ENCODE peak calls at places on chromosomes 4 and X, in six cellular contexts. One of them, this sample, is unnamed.

GRCh38 chr4:114399085-114399484 is 199.5 kb upstream of the UGT8 start:
- DNase-seq in spleen: no peak
- DNase-seq in B cell: no peak
- DNase-seq in tibial artery: no peak
- DNase-seq in heart left ventricle: no peak
- DNase-seq in dorsolateral prefrontal cortex: no peak
- DNase-seq in this sample: no peak

GRCh38 chrX:119667111-119667928 is 25.6 kb downstream of the SEPTIN6 start:
- DNase-seq in spleen: peak
- DNase-seq in B cell: no peak
- DNase-seq in tibial artery: no peak
- DNase-seq in heart left ventricle: no peak
- DNase-seq in dorsolateral prefrontal cortex: no peak
- DNase-seq in this sample: no peak

GRCh38 chrX:25544641-25545040 is 528.9 kb upstream of the ARX start:
- DNase-seq in spleen: no peak
- DNase-seq in B cell: no peak
- DNase-seq in tibial artery: no peak
- DNase-seq in heart left ventricle: no peak
- DNase-seq in dorsolateral prefrontal cortex: no peak
- DNase-seq in this sample: no peak

GRCh38 chrX:100928660-100929613 is at the start of gene XKRX:
- DNase-seq in spleen: peak
- DNase-seq in B cell: peak
- DNase-seq in tibial artery: peak
- DNase-seq in heart left ventricle: no peak
- DNase-seq in dorsolateral prefrontal cortex: no peak
- DNase-seq in this sample: peak

GRCh38 chr4:41692717-41693345 is 55.7 kb downstream of the PHOX2B start:
- DNase-seq in spleen: no peak
- DNase-seq in B cell: peak
- DNase-seq in tibial artery: no peak
- DNase-seq in heart left ventricle: peak
- DNase-seq in dorsolateral prefrontal cortex: no peak
- DNase-seq in this sample: peak

GRCh38 chr4:6293661-6294060 is 24.0 kb downstream of the WFS1 start:
- DNase-seq in spleen: no peak
- DNase-seq in B cell: no peak
- DNase-seq in tibial artery: no peak
- DNase-seq in heart left ventricle: no peak
- DNase-seq in dorsolateral prefrontal cortex: no peak
- DNase-seq in this sample: no peak

GRCh38 chr4:142267101-142267500 is 579.0 kb downstream of the INPP4B start:
- DNase-seq in spleen: no peak
- DNase-seq in B cell: no peak
- DNase-seq in tibial artery: no peak
- DNase-seq in heart left ventricle: no peak
- DNase-seq in dorsolateral prefrontal cortex: no peak
- DNase-seq in this sample: no peak

GRCh38 chr4:125043453-125043852 is 271.3 kb upstream of the FAT4 start:
- DNase-seq in spleen: no peak
- DNase-seq in B cell: no peak
- DNase-seq in tibial artery: no peak
- DNase-seq in heart left ventricle: no peak
- DNase-seq in dorsolateral prefrontal cortex: no peak
- DNase-seq in this sample: no peak

GRCh38 chr4:182604953-182605352 is 312.2 kb downstream of the DCTD start:
- DNase-seq in spleen: no peak
- DNase-seq in B cell: no peak
- DNase-seq in tibial artery: no peak
- DNase-seq in heart left ventricle: no peak
- DNase-seq in dorsolateral prefrontal cortex: no peak
- DNase-seq in this sample: no peak

GRCh38 chr4:53313510-53313909 is 52.4 kb downstream of the SCFD2 start:
- DNase-seq in spleen: no peak
- DNase-seq in B cell: no peak
- DNase-seq in tibial artery: no peak
- DNase-seq in heart left ventricle: no peak
- DNase-seq in dorsolateral prefrontal cortex: no peak
- DNase-seq in this sample: no peak

GRCh38 chr4:100098011-100098545 is 92.2 kb downstream of the DDIT4L start:
- DNase-seq in spleen: no peak
- DNase-seq in B cell: no peak
- DNase-seq in tibial artery: no peak
- DNase-seq in heart left ventricle: no peak
- DNase-seq in dorsolateral prefrontal cortex: no peak
- DNase-seq in this sample: no peak

GRCh38 chrX:129932792-129933321 is 26.9 kb downstream of the UTP14A start:
- DNase-seq in spleen: peak
- DNase-seq in B cell: no peak
- DNase-seq in tibial artery: no peak
- DNase-seq in heart left ventricle: peak
- DNase-seq in dorsolateral prefrontal cortex: no peak
- DNase-seq in this sample: no peak

GRCh38 chr4:34198966-34199365 is 2045.3 kb downstream of the ARAP2 start:
- DNase-seq in spleen: no peak
- DNase-seq in B cell: no peak
- DNase-seq in tibial artery: no peak
- DNase-seq in heart left ventricle: no peak
- DNase-seq in dorsolateral prefrontal cortex: no peak
- DNase-seq in this sample: no peak

GRCh38 chr4:8200302-8200975 is 1.3 kb downstream of the SH3TC1 start:
- DNase-seq in spleen: no peak
- DNase-seq in B cell: peak
- DNase-seq in tibial artery: peak
- DNase-seq in heart left ventricle: peak
- DNase-seq in dorsolateral prefrontal cortex: no peak
- DNase-seq in this sample: peak

GRCh38 chr4:87053802-87054767 is 119.3 kb downstream of the AFF1 start:
- DNase-seq in spleen: no peak
- DNase-seq in B cell: no peak
- DNase-seq in tibial artery: no peak
- DNase-seq in heart left ventricle: no peak
- DNase-seq in dorsolateral prefrontal cortex: no peak
- DNase-seq in this sample: no peak

GRCh38 chr4:81512945-81513584 is 41.4 kb upstream of the RASGEF1B start:
- DNase-seq in spleen: peak
- DNase-seq in B cell: peak
- DNase-seq in tibial artery: no peak
- DNase-seq in heart left ventricle: no peak
- DNase-seq in dorsolateral prefrontal cortex: no peak
- DNase-seq in this sample: no peak

GRCh38 chr4:39565925-39566630 is 38.8 kb upstream of the UGDH start:
- DNase-seq in spleen: no peak
- DNase-seq in B cell: no peak
- DNase-seq in tibial artery: no peak
- DNase-seq in heart left ventricle: no peak
- DNase-seq in dorsolateral prefrontal cortex: no peak
- DNase-seq in this sample: no peak

GRCh38 chr4:105061136-105061696 is 85.5 kb upstream of the TET2 start:
- DNase-seq in spleen: no peak
- DNase-seq in B cell: no peak
- DNase-seq in tibial artery: no peak
- DNase-seq in heart left ventricle: no peak
- DNase-seq in dorsolateral prefrontal cortex: no peak
- DNase-seq in this sample: peak

GRCh38 chr4:9781343-9782135 is at the start of gene DRD5:
- DNase-seq in spleen: no peak
- DNase-seq in B cell: no peak
- DNase-seq in tibial artery: no peak
- DNase-seq in heart left ventricle: no peak
- DNase-seq in dorsolateral prefrontal cortex: no peak
- DNase-seq in this sample: no peak

GRCh38 chr4:172927096-172927495 is 241.5 kb upstream of the GALNT7 start:
- DNase-seq in spleen: no peak
- DNase-seq in B cell: no peak
- DNase-seq in tibial artery: no peak
- DNase-seq in heart left ventricle: no peak
- DNase-seq in dorsolateral prefrontal cortex: no peak
- DNase-seq in this sample: no peak

GRCh38 chr4:42150653-42151567 is 1.5 kb downstream of the BEND4 start:
- DNase-seq in spleen: peak
- DNase-seq in B cell: peak
- DNase-seq in tibial artery: no peak
- DNase-seq in heart left ventricle: peak
- DNase-seq in dorsolateral prefrontal cortex: no peak
- DNase-seq in this sample: peak

GRCh38 chr4:188986271-188986689 is 847.0 kb downstream of the TRIML1 start:
- DNase-seq in spleen: no peak
- DNase-seq in B cell: no peak
- DNase-seq in tibial artery: no peak
- DNase-seq in heart left ventricle: no peak
- DNase-seq in dorsolateral prefrontal cortex: no peak
- DNase-seq in this sample: no peak

GRCh38 chr4:7764466-7764865 is 175.2 kb downstream of the AFAP1 start:
- DNase-seq in spleen: peak
- DNase-seq in B cell: no peak
- DNase-seq in tibial artery: no peak
- DNase-seq in heart left ventricle: no peak
- DNase-seq in dorsolateral prefrontal cortex: peak
- DNase-seq in this sample: no peak

GRCh38 chrX:68045008-68045577 is 388.2 kb downstream of the OPHN1 start:
- DNase-seq in spleen: no peak
- DNase-seq in B cell: no peak
- DNase-seq in tibial artery: no peak
- DNase-seq in heart left ventricle: no peak
- DNase-seq in dorsolateral prefrontal cortex: no peak
- DNase-seq in this sample: no peak

GRCh38 chr4:31343058-31343457 is 622.9 kb downstream of the PCDH7 start:
- DNase-seq in spleen: no peak
- DNase-seq in B cell: no peak
- DNase-seq in tibial artery: no peak
- DNase-seq in heart left ventricle: no peak
- DNase-seq in dorsolateral prefrontal cortex: no peak
- DNase-seq in this sample: no peak

GRCh38 chr4:7680731-7681130 is 246.0 kb upstream of the PSAPL1 start:
- DNase-seq in spleen: no peak
- DNase-seq in B cell: no peak
- DNase-seq in tibial artery: no peak
- DNase-seq in heart left ventricle: no peak
- DNase-seq in dorsolateral prefrontal cortex: no peak
- DNase-seq in this sample: no peak

GRCh38 chr4:138078751-138079150 is 163.4 kb downstream of the SLC7A11 start:
- DNase-seq in spleen: no peak
- DNase-seq in B cell: no peak
- DNase-seq in tibial artery: no peak
- DNase-seq in heart left ventricle: no peak
- DNase-seq in dorsolateral prefrontal cortex: no peak
- DNase-seq in this sample: no peak

GRCh38 chrX:45329217-45329616 is 128.5 kb upstream of the DIPK2B start:
- DNase-seq in spleen: no peak
- DNase-seq in B cell: no peak
- DNase-seq in tibial artery: no peak
- DNase-seq in heart left ventricle: no peak
- DNase-seq in dorsolateral prefrontal cortex: no peak
- DNase-seq in this sample: no peak

GRCh38 chr4:24089831-24090531 is 200.1 kb upstream of the PPARGC1A start:
- DNase-seq in spleen: no peak
- DNase-seq in B cell: no peak
- DNase-seq in tibial artery: no peak
- DNase-seq in heart left ventricle: no peak
- DNase-seq in dorsolateral prefrontal cortex: no peak
- DNase-seq in this sample: no peak

GRCh38 chr4:164514765-164515164 is 239.2 kb upstream of the SMIM31 start:
- DNase-seq in spleen: no peak
- DNase-seq in B cell: no peak
- DNase-seq in tibial artery: no peak
- DNase-seq in heart left ventricle: no peak
- DNase-seq in dorsolateral prefrontal cortex: no peak
- DNase-seq in this sample: no peak

DNA sequence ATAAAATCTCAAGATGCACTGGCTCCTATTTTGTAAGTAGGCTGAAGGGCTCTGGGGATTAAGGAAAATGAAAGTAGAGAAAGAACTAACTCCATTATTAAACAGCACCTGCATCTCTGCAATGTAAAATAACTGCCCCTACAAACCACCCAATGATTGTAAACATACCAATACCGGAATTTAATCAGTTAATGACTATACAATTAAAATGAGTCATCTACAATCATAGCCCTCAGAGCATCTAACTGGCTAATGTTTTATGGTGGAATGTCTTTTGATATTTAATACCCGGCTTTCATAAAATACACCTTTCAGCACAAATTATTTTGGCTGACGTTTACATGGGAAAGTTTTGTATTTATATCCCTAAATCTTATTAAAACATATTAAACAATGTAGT is 142.3 kb downstream of the PAPSS1 start:
- DNase-seq in spleen: no peak
- DNase-seq in B cell: no peak
- DNase-seq in tibial artery: no peak
- DNase-seq in heart left ventricle: no peak
- DNase-seq in dorsolateral prefrontal cortex: no peak
- DNase-seq in this sample: no peak
- TF ChIP-seq CTCF in spleen: no peak
- TF ChIP-seq CTCF in B cell: no peak
- TF ChIP-seq CTCF in tibial artery: no peak
- TF ChIP-seq CTCF in heart left ventricle: no peak
- TF ChIP-seq CTCF in dorsolateral prefrontal cortex: no peak
- TF ChIP-seq CTCF in this sample: no peak

GRCh38 chrX:153768311-153769157 is 4.5 kb downstream of the PLXNB3 start:
- DNase-seq in spleen: peak
- DNase-seq in B cell: peak
- DNase-seq in tibial artery: no peak
- DNase-seq in heart left ventricle: no peak
- DNase-seq in dorsolateral prefrontal cortex: peak
- DNase-seq in this sample: peak
- TF ChIP-seq CTCF in spleen: no peak
- TF ChIP-seq CTCF in B cell: no peak
- TF ChIP-seq CTCF in tibial artery: no peak
- TF ChIP-seq CTCF in heart left ventricle: no peak
- TF ChIP-seq CTCF in dorsolateral prefrontal cortex: no peak
- TF ChIP-seq CTCF in this sample: no peak

DNA sequence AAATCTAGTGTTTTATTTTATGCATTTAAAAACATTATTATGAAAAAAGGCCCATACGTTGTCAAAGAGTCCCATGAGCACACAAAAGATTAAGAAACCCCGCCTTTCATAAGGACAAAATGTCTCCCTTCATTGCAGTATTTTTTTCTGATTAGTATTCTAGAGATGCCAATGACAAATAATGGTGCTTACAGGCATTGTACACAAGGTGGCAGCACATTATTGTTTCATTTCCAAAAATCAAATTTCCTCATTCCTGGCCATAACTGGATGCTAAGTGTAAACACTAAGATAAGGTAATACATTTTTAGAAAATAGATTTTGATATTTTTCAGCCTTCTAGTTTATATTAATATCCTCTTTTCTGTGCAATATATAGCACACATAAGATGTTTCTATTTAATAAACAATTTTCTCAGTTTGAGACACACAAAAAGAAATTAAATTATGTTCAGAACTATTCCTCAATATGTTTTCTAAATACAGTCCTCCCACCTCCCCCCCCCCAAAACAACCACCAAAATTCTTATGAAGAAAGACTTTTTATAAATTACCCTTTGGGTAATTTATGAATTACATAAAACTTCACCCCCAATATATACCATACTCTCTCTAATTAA is 47.7 kb downstream of the TIGD2 start:
- DNase-seq in spleen: no peak
- DNase-seq in B cell: peak
- DNase-seq in tibial artery: no peak
- DNase-seq in heart left ventricle: no peak
- DNase-seq in dorsolateral prefrontal cortex: no peak
- DNase-seq in this sample: peak
- TF ChIP-seq CTCF in spleen: peak
- TF ChIP-seq CTCF in B cell: peak
- TF ChIP-seq CTCF in tibial artery: peak
- TF ChIP-seq CTCF in heart left ventricle: peak
- TF ChIP-seq CTCF in dorsolateral prefrontal cortex: peak
- TF ChIP-seq CTCF in this sample: peak

GRCh38 chr4:153249199-153250154 is 45.2 kb downstream of the TRIM2 start:
- DNase-seq in spleen: peak
- DNase-seq in B cell: peak
- DNase-seq in tibial artery: peak
- DNase-seq in heart left ventricle: peak
- DNase-seq in dorsolateral prefrontal cortex: peak
- DNase-seq in this sample: peak
- TF ChIP-seq CTCF in spleen: no peak
- TF ChIP-seq CTCF in B cell: no peak
- TF ChIP-seq CTCF in tibial artery: no peak
- TF ChIP-seq CTCF in heart left ventricle: no peak
- TF ChIP-seq CTCF in dorsolateral prefrontal cortex: no peak
- TF ChIP-seq CTCF in this sample: no peak

This sample was measured in GM13977.